ENCODE peak calls at places on chromosomes 11 and 22, in seven cellular contexts. Q is neuronal stem cell, K is MM.1S, C is fibroblast of lung, N is retinal pigment epithelial cell, G is AG04450, Z is astrocyte of the cerebellum. D is an unnamed sample.

GRCh38 chr11:71530602-71531001 is 3.5 kb downstream of the KRTAP5-7 start:
- DNase-seq in G (no peak), C (no peak), N (no peak), K (no peak), Q (no peak), Z (no peak), D (no peak)

GRCh38 chr11:41982975-41983374 is 523.5 kb upstream of the LRRC4C start:
- DNase-seq in G (no peak), N (no peak), C (no peak), K (no peak), Q (no peak), Z (no peak), D (no peak)

GRCh38 chr11:114340311-114341131 is 44.3 kb downstream of the NNMT start:
- DNase-seq in G (peak), Z (peak), C (peak), Q (peak), N (no peak), K (peak), D (peak)

GRCh38 chr11:76217653-76218160 is 11.4 kb upstream of the WNT11 start:
- DNase-seq in Q (no peak), K (no peak), G (no peak), C (no peak), N (no peak), Z (no peak), D (no peak)

GRCh38 chr22:43537019-43537585 is 125.3 kb downstream of the MPPED1 start:
- DNase-seq in G (no peak), N (no peak), C (no peak), Q (no peak), K (no peak), Z (no peak), D (no peak)

GRCh38 chr11:79156031-79156430 is 284.8 kb downstream of the TENM4 start:
- DNase-seq in C (no peak), N (no peak), Q (no peak), Z (no peak), G (no peak), K (no peak), D (no peak)

GRCh38 chr11:57480409-57481137 is 20.2 kb downstream of the RTN4RL2 start:
- DNase-seq in K (peak), N (no peak), Z (no peak), G (no peak), Q (no peak), C (peak), D (no peak)

GRCh38 chr11:121372671-121373429 is 79.3 kb upstream of the SORL1 start:
- DNase-seq in G (no peak), Q (no peak), C (no peak), K (peak), N (no peak), Z (no peak), D (no peak)

GRCh38 chr22:23675502-23676415 is 15.1 kb upstream of the RGL4 start:
- DNase-seq in K (no peak), N (no peak), Z (no peak), G (no peak), C (no peak), Q (no peak), D (no peak)

GRCh38 chr11:63599211-63600122 is 14.8 kb downstream of the PLAAT3 start:
- DNase-seq in Q (no peak), Z (no peak), C (no peak), K (no peak), N (no peak), G (no peak), D (no peak)

GRCh38 chr22:23179381-23180294 is 671 bp upstream of the BCR start:
- DNase-seq in C (no peak), Q (no peak), K (peak), N (no peak), G (no peak), Z (no peak), D (no peak)

GRCh38 chr11:70480711-70481110 is 82.4 kb downstream of the CTTN start:
- DNase-seq in C (no peak), Z (no peak), Q (no peak), G (no peak), K (no peak), N (no peak), D (no peak)

GRCh38 chr22:19961201-19961580 is 19.6 kb upstream of the TXNRD2 start:
- DNase-seq in N (no peak), K (no peak), Q (no peak), Z (no peak), C (no peak), G (no peak), D (no peak)

GRCh38 chr11:36513965-36514364 is 3.9 kb upstream of the TRAF6 start:
- DNase-seq in K (no peak), C (no peak), N (no peak), G (no peak), Q (no peak), Z (no peak), D (no peak)

GRCh38 chr22:27197071-27197470 is 539.7 kb downstream of the MIAT start:
- DNase-seq in N (no peak), C (no peak), Z (no peak), Q (no peak), G (no peak), K (no peak), D (no peak)

GRCh38 chr11:110878513-110878912 is 166.3 kb upstream of the ARHGAP20 start:
- DNase-seq in K (no peak), C (peak), G (no peak), Q (no peak), N (no peak), Z (peak), D (peak)

GRCh38 chr11:20464566-20464965 is 77.0 kb downstream of the PRMT3 start:
- DNase-seq in G (no peak), Q (no peak), C (no peak), N (no peak), K (no peak), Z (no peak), D (no peak)

GRCh38 chr22:17734197-17734596 is 40.1 kb downstream of the BID start:
- DNase-seq in K (no peak), Z (no peak), C (no peak), G (no peak), Q (no peak), N (no peak), D (no peak)

GRCh38 chr22:19121631-19122142 is 525 bp downstream of the DGCR2 start:
- DNase-seq in K (peak), G (no peak), Z (no peak), C (peak), N (no peak), Q (peak), D (no peak)

GRCh38 chr11:59668188-59668949 is 468 bp downstream of the PATL1 start:
- DNase-seq in N (no peak), G (no peak), K (peak), Z (no peak), Q (peak), C (peak), D (no peak)

GRCh38 chr22:37044634-37045625 is 6.6 kb upstream of the KCTD17 start:
- DNase-seq in Z (no peak), K (no peak), C (no peak), G (no peak), Q (no peak), N (no peak), D (no peak)

GRCh38 chr11:124930799-124931198 is 5.0 kb downstream of the HEPACAM start:
- DNase-seq in N (no peak), C (no peak), Q (no peak), Z (no peak), K (peak), G (no peak), D (no peak)

GRCh38 chr11:17658211-17658610 is 61.2 kb upstream of the MYOD1 start:
- DNase-seq in N (no peak), Z (no peak), K (no peak), C (no peak), G (no peak), Q (no peak), D (no peak)

GRCh38 chr11:120229451-120230424 is 10.2 kb upstream of the POU2F3 start:
- DNase-seq in C (peak), N (no peak), K (peak), Z (no peak), Q (no peak), G (no peak), D (no peak)

GRCh38 chr11:132644511-132644910 is 887.8 kb downstream of the OPCML start:
- DNase-seq in C (no peak), K (no peak), G (no peak), N (no peak), Q (no peak), Z (no peak), D (no peak)

GRCh38 chr22:39208013-39208680 is 36.6 kb downstream of the PDGFB start:
- DNase-seq in K (no peak), N (no peak), C (no peak), G (no peak), Z (no peak), Q (no peak), D (no peak)

GRCh38 chr22:43329061-43329460 is 14.1 kb downstream of the SCUBE1 start:
- DNase-seq in Z (no peak), C (no peak), K (no peak), Q (no peak), G (no peak), N (no peak), D (no peak)

GRCh38 chr22:26174280-26174679 is 5.0 kb downstream of the SEZ6L start:
- DNase-seq in N (no peak), K (no peak), C (no peak), Q (no peak), Z (no peak), G (no peak), D (no peak)

DNA sequence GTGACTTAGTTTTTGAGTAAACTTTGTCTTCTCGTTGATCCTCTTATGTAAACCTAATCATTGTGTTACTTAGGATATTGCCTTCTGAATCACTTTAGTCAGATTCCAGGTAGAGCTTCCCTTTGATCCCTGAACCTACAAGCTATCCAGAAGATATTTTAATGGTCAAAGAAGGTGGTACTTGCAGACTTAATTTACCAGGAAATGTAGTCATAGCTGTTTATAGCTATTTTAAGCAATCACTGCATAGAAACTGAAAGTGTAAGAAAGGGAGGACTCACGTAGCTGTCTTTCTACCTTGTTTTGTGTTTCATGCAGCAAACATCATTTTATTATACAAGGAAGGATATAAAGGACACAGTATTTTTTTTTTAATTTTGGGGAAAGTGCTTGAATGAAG is 189.5 kb downstream of the DDX10 start:
- DNase-seq in Z (no peak), G (no peak), Q (no peak), N (no peak), C (no peak), K (peak), D (no peak)
- H3K4me3 ChIP-seq in Z (no peak), G (no peak), Q (no peak), N (no peak), C (no peak), K (peak), D (no peak)

DNA sequence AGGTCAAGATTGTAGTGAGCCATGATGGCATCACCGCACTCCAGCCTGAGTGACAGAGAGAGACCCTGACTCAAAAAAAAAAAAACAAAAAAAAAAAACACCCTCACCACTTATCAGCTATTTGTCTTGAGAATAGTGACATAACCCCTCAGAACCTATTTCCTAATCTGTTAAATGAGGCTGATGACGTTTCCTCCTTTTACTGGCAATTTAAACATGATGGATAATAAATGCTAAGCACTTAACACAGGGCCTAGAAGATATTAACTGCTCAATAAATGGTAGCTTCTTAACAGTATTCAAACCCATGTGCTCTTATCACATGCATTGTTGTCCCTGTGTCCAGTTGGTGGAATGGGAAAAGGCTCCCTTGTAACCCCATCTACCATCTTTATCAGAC is 34.6 kb downstream of the LIMK2 start:
- DNase-seq in K (no peak), G (no peak), C (no peak), Z (no peak), N (no peak), Q (no peak), D (no peak)
- H3K4me3 ChIP-seq in K (no peak), G (no peak), C (no peak), Z (no peak), N (no peak), Q (no peak), D (no peak)

GRCh38 chr11:846496-847098 is 3.9 kb downstream of the TSPAN4 start:
- DNase-seq in G (no peak), C (no peak), Z (no peak), K (no peak), Q (no peak), N (no peak), D (no peak)

GRCh38 chr11:845872-846271 is 3.2 kb downstream of the TSPAN4 start:
- DNase-seq in Z (no peak), Q (no peak), K (no peak), N (no peak), C (peak), G (no peak), D (no peak)

GRCh38 chr11:843818-844692 is 1.4 kb downstream of the TSPAN4 start:
- DNase-seq in Q (no peak), K (no peak), Z (peak), G (peak), C (peak), N (peak), D (peak)

GRCh38 chr11:843086-843704 is 543 bp downstream of the TSPAN4 start:
- DNase-seq in K (no peak), N (no peak), Q (no peak), Z (no peak), G (no peak), C (no peak), D (no peak)

GRCh38 chr11:844693-845644 is 2.3 kb downstream of the TSPAN4 start:
- DNase-seq in G (peak), Q (no peak), N (peak), Z (peak), C (peak), K (no peak), D (peak)
- H3K4me3 ChIP-seq in G (peak), Q (peak), N (peak), Z (peak), C (peak), K (no peak), D (peak)

GRCh38 chr22:46093796-46094195 is 56.5 kb upstream of the PPARA start:
- DNase-seq in Q (no peak), N (no peak), K (no peak), Z (no peak), C (no peak), G (no peak), D (no peak)
- H3K4me3 ChIP-seq in Q (no peak), N (no peak), K (no peak), Z (no peak), C (no peak), G (no peak), D (no peak)

DNA sequence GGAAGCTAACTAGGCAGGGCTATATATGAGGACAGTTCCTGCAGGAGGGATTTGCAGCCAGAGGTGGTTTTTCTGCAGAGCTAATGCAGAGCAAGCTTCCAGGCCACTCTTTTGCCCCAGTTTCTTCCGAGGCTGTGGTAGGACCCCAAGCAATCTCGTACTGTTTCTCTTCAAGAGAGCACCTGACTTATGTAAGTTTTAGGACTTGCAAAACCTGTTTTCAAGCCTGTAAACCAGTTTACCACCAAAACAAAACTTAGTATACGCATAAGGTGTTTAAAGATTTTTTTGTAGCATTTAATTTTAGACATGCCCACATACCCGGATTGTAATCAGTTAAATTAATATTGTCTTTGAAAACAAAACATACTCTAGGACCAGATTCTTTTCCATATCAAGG is 7.7 kb upstream of the APLP2 start:
- DNase-seq in G (no peak), K (no peak), Q (no peak), Z (no peak), N (no peak), C (no peak), D (no peak)
- H3K4me3 ChIP-seq in G (no peak), K (no peak), Q (no peak), Z (no peak), N (no peak), C (no peak), D (no peak)

DNA sequence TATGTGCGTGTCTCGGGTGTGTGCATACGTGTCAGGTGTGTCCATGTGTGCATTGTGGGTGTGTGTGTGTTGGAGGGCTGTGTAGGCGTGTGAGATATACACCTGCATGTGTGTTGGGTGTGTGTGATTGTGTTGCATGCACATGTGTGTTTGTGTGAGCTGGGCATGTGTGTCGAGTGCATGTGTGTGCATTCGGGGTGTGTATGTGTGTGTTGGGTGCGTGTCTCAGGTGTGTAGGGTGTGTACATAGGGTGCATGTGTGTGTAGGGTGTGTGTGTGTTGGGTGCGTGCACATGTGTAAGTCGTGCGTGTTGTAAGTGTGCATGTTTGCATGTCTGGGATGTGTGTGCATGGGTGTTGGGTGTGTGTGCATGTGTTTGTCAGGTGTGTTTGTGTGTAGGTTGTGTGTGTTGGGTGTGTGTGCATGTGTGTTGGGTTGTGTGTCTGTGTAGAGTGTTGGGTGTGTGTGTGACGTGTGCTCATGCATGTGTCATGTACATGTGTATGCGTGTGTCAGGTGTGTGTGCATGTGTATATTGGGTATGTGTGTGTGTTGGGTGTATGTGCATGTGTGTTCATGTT is 4.1 kb downstream of the MUC6 start:
- DNase-seq in K (no peak), Q (no peak), C (no peak), N (no peak), G (no peak), Z (no peak), D (no peak)
- H3K4me3 ChIP-seq in K (no peak), Q (no peak), C (no peak), N (no peak), G (no peak), Z (no peak), D (no peak)

GRCh38 chr11:128904872-128905344 is 13.8 kb downstream of the KCNJ5 start:
- DNase-seq in G (no peak), C (peak), K (no peak), Z (no peak), N (no peak), Q (no peak), D (no peak)
- H3K4me3 ChIP-seq in G (peak), C (peak), K (no peak), Z (peak), N (peak), Q (no peak), D (peak)

DNA sequence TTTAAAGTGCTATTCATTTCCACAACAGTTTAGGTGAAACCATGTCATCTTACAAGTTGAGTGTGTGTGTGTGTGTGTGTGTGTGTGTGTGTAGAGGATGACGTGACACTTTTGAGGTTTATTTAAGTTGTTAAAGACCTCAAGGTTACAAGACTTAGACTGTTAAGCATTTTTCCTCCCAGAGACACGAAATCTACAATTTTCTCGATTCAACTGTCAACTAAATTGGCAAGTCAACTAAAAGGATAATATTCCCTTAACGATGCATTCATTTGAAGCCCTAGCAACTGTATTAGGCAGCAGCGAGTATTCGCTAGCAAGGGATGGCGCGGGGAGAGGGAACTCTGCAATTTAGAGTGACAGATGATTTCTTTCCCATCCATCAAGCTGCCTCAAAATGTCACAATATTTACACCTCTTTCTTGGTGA is 17.6 kb upstream of the BDNF start:
- DNase-seq in G (no peak), Z (no peak), Q (no peak), K (no peak), C (peak), N (no peak), D (no peak)
- H3K4me3 ChIP-seq in G (peak), Z (peak), Q (peak), K (no peak), C (peak), N (peak), D (peak)

GRCh38 chr11:82003671-82004148 is 730.0 kb downstream of the FAM181B start:
- DNase-seq in Z (peak), K (no peak), Q (no peak), N (no peak), C (peak), G (no peak), D (peak)
- H3K4me3 ChIP-seq in Z (no peak), K (no peak), Q (no peak), N (no peak), C (no peak), G (no peak), D (no peak)

D was measured in skeletal muscle cell.